ENCODE peak calls at places on chromosomes 6 and 20, in eight cellular contexts. D is suprapubic skin, Z is sigmoid colon, B is stomach, N is breast epithelium, O is K562, W is HCT116, L is Panc1. I is an unnamed sample.

GRCh38 chr20:59386819-59387218 is 86.4 kb downstream of the EDN3 start:
- DNase-seq in W (no peak), L (no peak), N (no peak), B (no peak), O (no peak), Z (no peak), D (no peak), I (no peak)

GRCh38 chr6:41652876-41653641 is 14.8 kb downstream of the MDFI start:
- DNase-seq in O (no peak), W (no peak), D (no peak), N (peak; percentile 66), B (peak; percentile 52), L (no peak), Z (no peak), I (no peak)

GRCh38 chr6:142842423-142843261 is 102.3 kb downstream of the HIVEP2 start:
- DNase-seq in W (no peak), Z (no peak), N (no peak), D (no peak), O (no peak), B (no peak), L (peak; percentile 77), I (no peak)

GRCh38 chr20:60062431-60063336 is 104.5 kb downstream of the CDH26 start:
- DNase-seq in O (no peak), D (no peak), W (no peak), L (no peak), B (no peak), N (peak; percentile 33), Z (peak; percentile 46), I (no peak)

GRCh38 chr20:17343631-17344447 is 117.0 kb downstream of the PCSK2 start:
- DNase-seq in L (no peak), N (no peak), D (no peak), B (no peak), W (no peak), O (no peak), Z (no peak), I (no peak)

GRCh38 chr6:9431945-9432344 is 982.9 kb downstream of the TFAP2A start:
- DNase-seq in W (no peak), N (no peak), B (no peak), Z (no peak), L (no peak), O (no peak), D (no peak), I (no peak)

GRCh38 chr6:66897576-66897975 is 1190.5 kb upstream of the EYS start:
- DNase-seq in B (no peak), W (no peak), L (no peak), O (no peak), Z (no peak), N (no peak), D (no peak), I (no peak)

GRCh38 chr6:21595951-21596378 is 2.4 kb downstream of the SOX4 start:
- DNase-seq in N (no peak), D (no peak), L (no peak), O (no peak), W (no peak), Z (no peak), B (no peak), I (peak; percentile 23)

GRCh38 chr6:166490671-166491500 is 95.6 kb downstream of the RAMACL start:
- DNase-seq in O (no peak), Z (peak; percentile 53), L (no peak), W (no peak), N (no peak), D (peak; percentile 46), B (no peak), I (peak; percentile 14)
- TF ChIP-seq POLR2AphosphoS5 in O (no peak), Z (no peak), L (no peak), W (no peak), N (no peak), D (no peak), B (peak; percentile 58), I (no peak)

GRCh38 chr6:53347250-53347920 is 1.4 kb downstream of the ELOVL5 start:
- DNase-seq in D (no peak), O (no peak), W (no peak), Z (no peak), N (no peak), L (no peak), B (no peak), I (no peak)
- TF ChIP-seq CTCF in D (no peak), O (no peak), W (no peak), Z (no peak), N (no peak), L (no peak), B (no peak), I (no peak)

GRCh38 chr20:50354690-50355592 is 155.2 kb upstream of the PTPN1 start:
- DNase-seq in W (no peak), B (no peak), L (no peak), D (no peak), Z (peak; percentile 46), N (no peak), O (peak; percentile 64), I (peak; percentile 47)
- H3K4me1 ChIP-seq in W (peaks cover 18% of the 10 kb centered on the region), B (no peaks in the 10 kb centered on the region), L (no peaks in the 10 kb centered on the region), D (peaks cover 12% of the 10 kb centered on the region), Z (no peaks in the 10 kb centered on the region), N (no peaks in the 10 kb centered on the region), O (peaks cover 16% of the 10 kb centered on the region), I (peaks cover 14% of the 10 kb centered on the region)

DNA sequence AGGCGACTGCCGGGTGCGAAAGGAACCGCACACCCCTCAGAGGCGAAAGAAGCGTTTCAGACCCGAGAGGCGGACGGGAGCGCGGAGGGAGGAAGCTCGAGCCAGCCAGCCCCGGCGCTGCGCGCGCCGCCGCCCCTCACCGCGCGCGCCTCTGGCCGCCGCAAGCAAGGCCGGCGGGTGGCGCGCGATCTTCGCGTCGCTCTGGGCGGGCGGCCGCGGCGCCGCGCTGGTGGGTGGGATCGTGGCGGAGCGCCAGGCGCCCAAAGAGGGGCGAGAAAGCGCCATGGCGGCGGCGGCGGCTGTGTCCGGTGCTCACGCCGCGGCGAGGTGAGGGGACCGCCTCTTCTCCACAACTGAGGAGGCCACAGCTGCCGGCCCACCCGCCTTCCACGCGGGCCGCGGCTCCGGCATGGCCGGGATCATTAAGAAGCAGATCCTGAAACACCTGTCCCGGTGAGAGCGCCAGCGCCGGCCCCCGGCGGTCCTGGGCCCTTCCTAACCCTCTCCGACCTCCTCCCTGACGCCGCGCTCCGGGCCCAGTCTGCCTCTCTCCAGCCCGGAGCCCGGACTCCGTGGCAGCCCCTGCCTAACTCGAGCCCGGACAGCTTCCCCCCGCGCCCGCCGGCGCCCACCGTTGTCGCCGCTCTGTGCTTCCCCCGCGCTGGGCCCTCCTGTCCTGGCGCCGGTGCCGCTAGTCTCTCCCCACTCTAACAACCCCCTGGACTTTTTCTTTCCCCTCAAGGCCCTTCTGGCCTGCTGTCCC is at the start of gene BLTP3A:
- DNase-seq in B (peak; percentile 65), N (no peak), O (peak; percentile 96), W (peak; percentile 33), Z (peak; percentile 76), L (no peak), D (peak; percentile 72), I (peak; percentile 75)
- TF ChIP-seq POLR2AphosphoS5 in B (peak; percentile 43), N (no peak), O (peak; percentile 88), W (peak; percentile 84), Z (peak; percentile 40), L (peak; percentile 47), D (no peak), I (peak; percentile 54)

GRCh38 chr6:44949595-44950201 is 378.4 kb upstream of the RUNX2 start:
- DNase-seq in L (no peak), W (no peak), N (no peak), B (no peak), D (no peak), O (no peak), Z (no peak), I (no peak)
- TF ChIP-seq CTCF in L (no peak), W (no peak), N (no peak), B (no peak), D (no peak), O (no peak), Z (no peak), I (no peak)

GRCh38 chr6:129641344-129641743 is 68.6 kb downstream of the ARHGAP18 start:
- DNase-seq in B (no peak), N (no peak), O (no peak), W (peak; percentile 61), D (no peak), L (no peak), Z (no peak), I (no peak)

GRCh38 chr6:129635396-129636164 is 74.4 kb downstream of the ARHGAP18 start:
- DNase-seq in D (no peak), O (no peak), L (no peak), W (no peak), N (no peak), B (no peak), Z (no peak), I (no peak)

GRCh38 chr6:129638055-129639019 is 71.6 kb downstream of the ARHGAP18 start:
- DNase-seq in N (no peak), L (no peak), Z (no peak), O (no peak), B (no peak), D (no peak), W (no peak), I (no peak)

GRCh38 chr6:129634411-129635230 is 75.4 kb downstream of the ARHGAP18 start:
- DNase-seq in W (no peak), L (no peak), N (no peak), O (no peak), Z (no peak), D (no peak), B (no peak), I (peak; percentile 69)

DNA sequence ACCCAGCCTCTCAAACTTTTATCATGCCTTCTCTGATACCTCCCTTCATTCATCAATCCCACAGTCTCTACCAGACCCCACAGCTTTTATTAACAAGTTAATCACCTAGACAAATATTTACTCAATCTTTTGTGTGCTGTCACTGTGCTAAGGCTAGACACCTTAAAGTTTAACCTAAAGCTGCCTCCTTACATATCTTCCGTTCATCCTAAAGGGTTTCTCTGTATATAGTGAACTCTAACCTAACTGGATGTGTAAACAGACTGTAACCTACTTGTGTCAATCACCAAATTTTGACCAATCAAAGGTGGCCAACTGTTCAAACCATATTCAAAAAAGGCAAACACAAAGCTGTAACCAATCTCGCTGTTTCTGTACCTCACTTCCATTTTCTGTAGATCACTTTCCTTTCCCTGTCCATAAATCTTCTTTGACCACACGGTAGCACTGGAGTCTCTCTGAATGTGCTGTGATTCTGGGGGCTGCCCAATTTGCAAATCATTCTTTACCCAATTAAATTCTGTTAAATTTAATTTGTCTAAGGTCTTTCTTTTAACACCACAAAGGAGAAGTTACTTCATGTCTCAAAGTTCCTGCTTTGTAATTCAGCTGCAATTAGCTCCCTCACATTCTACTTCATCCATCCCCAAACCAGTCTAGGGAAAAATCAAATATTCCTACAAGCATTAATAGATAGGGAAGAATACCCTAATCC is 72.5 kb downstream of the ARHGAP18 start:
- DNase-seq in N (no peak), B (no peak), O (no peak), L (no peak), D (no peak), W (no peak), Z (no peak), I (no peak)
- H3K4me1 ChIP-seq in N (no peaks in the 10 kb centered on the region), B (peaks cover 14% of the 10 kb centered on the region), O (no peaks in the 10 kb centered on the region), L (no peaks in the 10 kb centered on the region), D (peaks cover 4% of the 10 kb centered on the region), W (peaks cover 50% of the 10 kb centered on the region), Z (no peaks in the 10 kb centered on the region), I (peaks cover 11% of the 10 kb centered on the region)